ENCODE peak calls at places on chromosome 17, in eight cellular contexts. I is AG09319; A is tibial artery; X is activated CD4-positive, alpha-beta T cell treated with anti-CD3 and anti-CD28 coated beads, Interleukin-2, amount 10 ng/mL, durations not matched to agents 7 days and 5 days; B is T-cell; J is Ammon's horn; Q is renal cortical epithelial cell; S is stomach. U is an unnamed sample.

GRCh38 chr17:50412188-50412732 is 13.8 kb upstream of the ACSF2 start:
- DNase-seq in S (no peak), A (no peak), X (no peak), Q (no peak), J (no peak), I (no peak), B (no peak), U (no peak)

GRCh38 chr17:75721463-75722011 is 278 bp downstream of the ITGB4 start:
- DNase-seq in B (no peak), X (no peak), J (no peak), S (peak), A (no peak), Q (no peak), I (no peak), U (no peak)

GRCh38 chr17:81207610-81208581 is 14.9 kb downstream of the CEP131 start:
- DNase-seq in S (no peak), J (no peak), X (no peak), B (no peak), I (no peak), Q (no peak), A (no peak), U (no peak)

GRCh38 chr17:1455291-1455747 is 713 bp downstream of the CRK start:
- DNase-seq in Q (peak), B (peak), I (peak), X (peak), A (peak), S (peak), J (peak), U (peak)

GRCh38 chr17:44197980-44198720 is 1.5 kb downstream of the ATXN7L3 start:
- DNase-seq in S (no peak), A (no peak), J (peak), B (peak), I (no peak), Q (no peak), X (peak), U (peak)

GRCh38 chr17:73972901-73973300 is 230.6 kb upstream of the RPL38 start:
- DNase-seq in B (no peak), A (peak), X (no peak), S (no peak), J (no peak), Q (no peak), I (no peak), U (no peak)

GRCh38 chr17:51439395-51440229 is 179.3 kb downstream of the UTP18 start:
- DNase-seq in X (no peak), J (peak), B (no peak), A (no peak), Q (peak), S (no peak), I (no peak), U (peak)

GRCh38 chr17:51362818-51363598 is 102.7 kb downstream of the UTP18 start:
- DNase-seq in A (no peak), S (no peak), I (no peak), X (no peak), J (peak), Q (no peak), B (no peak), U (peak)

GRCh38 chr17:74842146-74842598 is 17.5 kb downstream of the GRIN2C start:
- DNase-seq in S (no peak), X (no peak), Q (no peak), I (no peak), J (no peak), B (no peak), A (no peak), U (no peak)

GRCh38 chr17:40695874-40696472 is 7.6 kb downstream of the KRT24 start:
- DNase-seq in X (no peak), J (no peak), I (no peak), B (no peak), S (no peak), A (no peak), Q (peak), U (no peak)

GRCh38 chr17:34762078-34762477 is 182.7 kb downstream of the TMEM132E start:
- DNase-seq in Q (no peak), B (no peak), A (no peak), X (no peak), S (no peak), I (no peak), J (no peak), U (peak)

GRCh38 chr17:1532836-1533602 is 16.6 kb upstream of the INPP5K start:
- DNase-seq in I (no peak), X (peak), A (no peak), B (peak), J (no peak), Q (no peak), S (no peak), U (no peak)

GRCh38 chr17:29138184-29138955 is 41.8 kb downstream of the MYO18A start:
- DNase-seq in X (peak), A (peak), S (no peak), Q (peak), J (peak), I (no peak), B (no peak), U (peak)

GRCh38 chr17:64622931-64623654 is 39.0 kb downstream of the SMURF2 start:
- DNase-seq in X (no peak), B (no peak), S (no peak), I (no peak), A (no peak), Q (peak), J (no peak), U (peak)

GRCh38 chr17:59038734-59039133 is 67.9 kb downstream of the TRIM37 start:
- DNase-seq in Q (peak), A (no peak), J (no peak), X (no peak), B (no peak), I (no peak), S (no peak), U (no peak)

U was measured in bronchial epithelial cell.